ENCODE peak calls at places on chromosomes 4 and X, in four cellular contexts. I is hepatocyte, Y is body of pancreas, F is DND-41. O is an unnamed sample. For H3K4me1, the result is how much of the 10 kb centered on the place peaks cover.

GRCh38 chrX:155662297-155662696 is 49.5 kb upstream of the TMLHE start:
- DNase-seq in I (no peak), Y (no peak), F (no peak), O (no peak)

GRCh38 chr4:788006-788635 is 37.8 kb downstream of the CPLX1 start:
- DNase-seq in I (no peak), Y (no peak), F (no peak), O (no peak)

GRCh38 chr4:161256172-161256571 is 907.6 kb downstream of the FSTL5 start:
- DNase-seq in I (no peak), Y (no peak), F (peak), O (no peak)

GRCh38 chr4:88166608-88167007 is 8.2 kb upstream of the ABCG2 start:
- DNase-seq in I (no peak), Y (no peak), F (no peak), O (no peak)

GRCh38 chr4:185304944-185305690 is 90.6 kb downstream of the LRP2BP start:
- DNase-seq in I (peak), Y (no peak), F (peak), O (no peak)

GRCh38 chr4:182083681-182084410 is 159.4 kb upstream of the TENM3 start:
- DNase-seq in I (no peak), Y (no peak), F (no peak), O (no peak)

GRCh38 chrX:39907964-39908616 is 189.7 kb downstream of the BCOR start:
- DNase-seq in I (peak), Y (peak), F (no peak), O (no peak)

GRCh38 chr4:1080432-1080831 is 32.9 kb downstream of the RNF212 start:
- DNase-seq in I (no peak), Y (no peak), F (no peak), O (no peak)

GRCh38 chrX:15413101-15413500 is 28.9 kb upstream of the VEGFD start:
- DNase-seq in I (no peak), Y (no peak), F (no peak), O (no peak)

DNA sequence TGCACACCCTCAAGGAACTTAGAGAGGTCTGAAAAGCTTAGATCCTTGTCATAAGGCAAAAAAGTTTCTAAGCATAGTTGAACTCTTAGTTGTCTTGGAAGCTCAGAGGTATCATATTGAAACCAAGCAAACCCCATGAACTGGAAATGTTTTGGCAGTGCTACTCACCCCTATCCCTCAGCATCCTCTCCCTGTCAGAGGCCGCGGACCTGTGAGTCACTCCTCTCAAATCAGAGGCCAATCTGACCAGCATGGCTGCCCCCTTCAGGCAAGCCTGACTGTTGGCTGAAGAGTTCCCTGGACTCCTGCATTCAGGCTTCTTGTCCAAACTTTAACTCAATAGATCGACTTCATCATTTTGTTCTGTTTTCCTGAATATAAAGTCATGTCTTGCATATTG is 69.4 kb downstream of the KCNIP4 start:
- DNase-seq in I (no peak), Y (no peak), F (no peak), O (no peak)
- TF ChIP-seq CTCF in I (no peak), Y (no peak), F (no peak), O (no peak)

GRCh38 chr4:173508386-173509002 is 21.5 kb downstream of the HAND2 start:
- DNase-seq in I (peak), Y (no peak), F (no peak), O (no peak)

GRCh38 chr4:173507471-173508385 is 22.3 kb downstream of the HAND2 start:
- DNase-seq in I (peak), Y (no peak), F (no peak), O (no peak)

GRCh38 chr4:173506780-173507211 is 23.2 kb downstream of the HAND2 start:
- DNase-seq in I (no peak), Y (no peak), F (no peak), O (no peak)

GRCh38 chr4:173511787-173512361 is 18.2 kb downstream of the HAND2 start:
- DNase-seq in I (peak), Y (no peak), F (no peak), O (no peak)

GRCh38 chr4:173509031-173510001 is 20.7 kb downstream of the HAND2 start:
- DNase-seq in I (peak), Y (no peak), F (no peak), O (no peak)
- H3K27ac ChIP-seq in I (peak), Y (no peak), F (no peak), O (no peak)

DNA sequence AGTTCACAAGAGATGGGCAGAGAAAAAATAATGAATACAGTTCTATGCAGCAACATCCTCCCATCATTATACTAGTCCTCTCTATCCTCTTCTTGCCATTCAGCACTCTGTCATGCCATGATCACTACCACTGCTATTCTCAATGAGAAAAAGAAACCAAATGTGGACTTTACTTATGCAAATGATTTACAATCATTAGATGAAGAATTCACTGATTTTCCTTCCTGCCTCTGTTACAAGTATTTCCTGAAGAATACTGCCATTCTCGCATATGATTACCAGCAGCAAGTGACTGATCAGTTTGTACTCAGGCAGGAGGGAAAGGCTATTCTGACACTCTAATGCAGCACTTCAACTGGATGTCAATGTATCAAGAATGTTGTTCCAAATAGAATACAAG is 50.3 kb downstream of the WDFY3 start:
- DNase-seq in I (no peak), Y (no peak), F (no peak), O (no peak)
- H3K4me1 ChIP-seq in I (under half), Y (under half), F (under half), O (under half)

GRCh38 chr4:93788712-93789111 is 39.8 kb upstream of the ATOH1 start:
- DNase-seq in I (peak), Y (no peak), F (no peak), O (no peak)
- TF ChIP-seq CTCF in I (peak), Y (no peak), F (peak), O (no peak)

GRCh38 chr4:76883147-76883546 is 14.8 kb downstream of the SOWAHB start:
- DNase-seq in I (no peak), Y (no peak), F (no peak), O (no peak)

GRCh38 chr4:76886214-76886613 is 11.7 kb downstream of the SOWAHB start:
- DNase-seq in I (no peak), Y (no peak), F (no peak), O (no peak)

GRCh38 chr4:76881375-76881774 is 16.6 kb downstream of the SOWAHB start:
- DNase-seq in I (peak), Y (peak), F (no peak), O (no peak)

GRCh38 chr4:76879731-76880364 is 18.1 kb downstream of the SOWAHB start:
- DNase-seq in I (no peak), Y (no peak), F (no peak), O (no peak)

DNA sequence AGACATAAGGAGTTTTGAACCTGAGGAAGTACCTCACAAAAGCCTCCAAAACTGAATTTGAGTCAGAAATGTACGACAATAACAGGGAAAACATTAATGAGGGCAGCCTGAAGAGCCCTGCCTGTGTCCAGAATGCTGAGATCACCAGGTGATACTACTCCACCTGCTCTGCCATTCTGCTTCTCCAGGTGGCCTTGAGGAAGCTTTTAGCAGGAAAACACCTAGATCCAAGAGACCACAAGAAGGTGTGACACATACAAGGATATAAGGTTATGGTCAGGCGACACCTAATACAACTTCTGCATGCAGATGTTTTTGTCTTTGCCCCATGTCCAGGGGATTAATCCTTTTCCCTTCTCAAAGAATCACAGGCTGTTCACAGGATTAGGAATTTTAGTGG is 15.3 kb downstream of the SOWAHB start:
- DNase-seq in I (no peak), Y (no peak), F (no peak), O (no peak)
- H3K27ac ChIP-seq in I (no peak), Y (no peak), F (no peak), O (no peak)

GRCh38 chrX:123975180-123975579 is 13.7 kb downstream of the STAG2 start:
- DNase-seq in I (no peak), Y (no peak), F (no peak), O (no peak)

GRCh38 chrX:123971963-123972362 is 10.5 kb downstream of the STAG2 start:
- DNase-seq in I (no peak), Y (no peak), F (no peak), O (no peak)

DNA sequence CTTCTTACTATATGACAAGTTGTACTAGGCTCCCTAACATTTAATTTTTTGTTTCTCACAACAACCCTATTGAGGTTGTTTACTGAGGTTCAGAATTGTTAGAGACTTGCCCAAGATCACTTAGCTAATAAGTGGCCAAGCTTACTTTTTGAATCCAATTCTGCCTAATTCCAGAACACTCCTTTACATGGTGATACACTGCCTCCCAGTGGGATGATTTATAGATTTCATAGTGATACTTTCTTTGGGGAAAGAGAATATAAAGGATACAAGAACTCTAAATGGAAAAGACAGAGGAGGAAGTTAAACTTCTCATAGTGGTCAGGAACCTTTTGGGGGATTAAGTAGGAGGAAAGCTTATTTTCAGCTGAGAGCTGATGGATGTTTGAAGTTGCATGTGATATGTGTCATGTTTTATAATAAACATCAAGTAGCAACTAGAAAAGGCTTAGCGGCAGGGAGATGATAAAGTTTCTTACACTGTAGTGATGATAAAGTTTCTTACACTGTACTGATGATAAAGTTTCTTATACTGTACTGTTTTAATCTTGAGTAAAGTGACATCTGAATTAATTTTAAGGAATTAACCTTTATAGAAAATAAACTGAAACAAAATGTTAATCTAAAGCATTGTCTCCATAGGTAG is 15.3 kb downstream of the STAG2 start:
- DNase-seq in I (peak), Y (no peak), F (no peak), O (no peak)
- H3K4me1 ChIP-seq in I (under half), Y (under half), F (under half), O (under half)

GRCh38 chr4:102715057-102715456 is 45.7 kb downstream of the MANBA start:
- DNase-seq in I (no peak), Y (no peak), F (no peak), O (no peak)
- TF ChIP-seq CTCF in I (no peak), Y (no peak), F (peak), O (no peak)

GRCh38 chr4:89284828-89285227 is 22.8 kb downstream of the GPRIN3 start:
- DNase-seq in I (no peak), Y (no peak), F (no peak), O (peak)

GRCh38 chr4:89283975-89284556 is 23.5 kb downstream of the GPRIN3 start:
- DNase-seq in I (no peak), Y (no peak), F (no peak), O (no peak)

GRCh38 chr4:89287945-89288344 is 19.7 kb downstream of the GPRIN3 start:
- DNase-seq in I (no peak), Y (no peak), F (no peak), O (no peak)

GRCh38 chr4:89283226-89283974 is 24.2 kb downstream of the GPRIN3 start:
- DNase-seq in I (peak), Y (peak), F (no peak), O (peak)

DNA sequence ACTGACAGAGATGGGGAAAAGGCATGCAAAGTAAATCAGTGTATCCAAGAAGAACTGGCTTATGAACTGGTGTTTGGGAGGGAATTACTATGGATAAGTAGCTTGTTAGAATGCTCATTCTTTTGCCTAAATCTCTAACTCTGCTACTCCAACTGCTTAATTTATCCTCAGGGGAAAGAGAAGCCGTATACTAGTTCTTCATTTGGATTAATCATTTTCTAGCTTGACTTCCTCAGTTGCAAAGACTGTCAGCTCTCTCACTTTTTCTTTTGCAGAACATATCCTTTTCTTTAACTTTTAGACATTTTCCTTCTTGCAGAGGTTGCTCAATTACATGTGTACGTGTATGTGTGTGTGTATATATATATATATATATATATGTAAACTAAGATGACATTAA is 21.9 kb downstream of the GPRIN3 start:
- DNase-seq in I (no peak), Y (no peak), F (no peak), O (no peak)
- H3K27ac ChIP-seq in I (no peak), Y (no peak), F (no peak), O (no peak)

GRCh38 chr4:7807351-7807921 is 132.2 kb downstream of the AFAP1 start:
- DNase-seq in I (no peak), Y (no peak), F (no peak), O (no peak)
- H3K4me1 ChIP-seq in I (under half), Y (under half), F (under half), O (under half)

GRCh38 chr4:110867981-110868380 is 245.1 kb upstream of the PITX2 start:
- DNase-seq in I (no peak), Y (no peak), F (no peak), O (no peak)
- TF ChIP-seq CTCF in I (no peak), Y (no peak), F (no peak), O (no peak)